ENCODE peak calls at places on chromosomes 2 and 18, in six cellular contexts. M is Right ventricle myocardium superior; L is activated T-helper 1 cell treated with anti-CD3 and anti-CD28 coated beads, Interleukin-2, amount 50 U/mL, for 16 hours; F is AG08396; E is stimulated activated CD4-positive, alpha-beta T cell treated with anti-CD3 and anti-CD28 coated beads, TNF-alpha, amount 100 ng/mL, for 4 hours; P is NAMALWA. K is an unnamed sample.

GRCh38 chr18:40938615-40939014 is 1016.4 kb upstream of the PIK3C3 start:
- DNase-seq in L (no peak), P (no peak), M (no peak), F (no peak), E (no peak), K (no peak)

GRCh38 chr18:63681449-63682381 is 20.0 kb upstream of the SERPINB3 start:
- DNase-seq in P (no peak), E (no peak), L (no peak), M (no peak), F (no peak), K (no peak)

GRCh38 chr18:49250819-49251388 is 209.5 kb downstream of the DYM start:
- DNase-seq in E (no peak), L (no peak), F (no peak), M (no peak), P (peak), K (no peak)

GRCh38 chr2:70121627-70122372 is 34.5 kb downstream of the PCBP1 start:
- DNase-seq in F (no peak), P (no peak), M (no peak), E (no peak), L (no peak), K (no peak)

GRCh38 chr2:46422717-46423394 is 56.5 kb upstream of the TMEM247 start:
- DNase-seq in P (no peak), L (no peak), M (no peak), E (no peak), F (no peak), K (no peak)

GRCh38 chr2:112184121-112184520 is 45.9 kb downstream of the FBLN7 start:
- DNase-seq in F (no peak), M (no peak), L (no peak), P (no peak), E (no peak), K (no peak)

GRCh38 chr2:230643576-230644291 is 68.9 kb upstream of the CAB39 start:
- DNase-seq in E (peak), F (no peak), P (no peak), L (no peak), M (peak), K (no peak)

GRCh38 chr2:99571609-99572344 is 82.0 kb upstream of the REV1 start:
- DNase-seq in E (no peak), P (no peak), F (no peak), M (no peak), L (no peak), K (no peak)

GRCh38 chr18:6591491-6591890 is 138.0 kb upstream of the ARHGAP28 start:
- DNase-seq in F (no peak), E (no peak), M (no peak), L (no peak), P (no peak), K (no peak)

GRCh38 chr18:35998967-35999366 is 26.5 kb downstream of the RMP24 start:
- DNase-seq in F (no peak), M (no peak), P (peak), E (no peak), L (no peak), K (no peak)